ENCODE peak calls at places on chromosomes 5 and 9, in eight cellular contexts. E is body of pancreas, M is WTC11, D is ovary, J is AG10803, T is BE2C, N is mammary epithelial cell, U is bronchial epithelial cell. S is an unnamed sample.

GRCh38 chr5:73296772-73297171 is 123.8 kb downstream of the TMEM174 start:
- DNase-seq in E (no peak), M (no peak), D (no peak), J (no peak), T (no peak), N (peak; percentile 51), U (peak; percentile 46), S (no peak)

GRCh38 chr5:80082731-80083114 is 47.6 kb downstream of the THBS4 start:
- DNase-seq in E (peak; percentile 54), M (peak; percentile 79), D (peak; percentile 84), J (peak; percentile 75), T (peak; percentile 90), N (peak; percentile 29), U (no peak), S (peak; percentile 60)

GRCh38 chr9:14438232-14438966 is 124.5 kb upstream of the NFIB start:
- DNase-seq in E (no peak), M (no peak), D (no peak), J (no peak), T (peak; percentile 80), N (no peak), U (no peak), S (no peak)

GRCh38 chr5:140239939-140240700 is 62.8 kb downstream of the PFDN1 start:
- DNase-seq in E (peak; percentile 62), M (peak; percentile 84), D (peak; percentile 65), J (peak; percentile 57), T (peak; percentile 80), N (no peak), U (no peak), S (peak; percentile 83)

GRCh38 chr5:158198636-158199035 is 339.7 kb upstream of the CLINT1 start:
- DNase-seq in E (no peak), M (no peak), D (no peak), J (no peak), T (no peak), N (no peak), U (no peak), S (no peak)

GRCh38 chr5:33975846-33976245 is 8.6 kb downstream of the SLC45A2 start:
- DNase-seq in E (no peak), M (no peak), D (no peak), J (peak; percentile 53), T (no peak), N (no peak), U (no peak), S (no peak)

GRCh38 chr9:119218293-119218692 is 150.9 kb downstream of the BRINP1 start:
- DNase-seq in E (no peak), M (no peak), D (no peak), J (no peak), T (no peak), N (no peak), U (no peak), S (no peak)

GRCh38 chr5:160957312-160957711 is 105.3 kb upstream of the ATP10B start:
- DNase-seq in E (no peak), M (no peak), D (no peak), J (no peak), T (no peak), N (no peak), U (no peak), S (no peak)

GRCh38 chr9:118473527-118473926 is 769.3 kb downstream of the TLR4 start:
- DNase-seq in E (no peak), M (peak; percentile 16), D (no peak), J (no peak), T (no peak), N (no peak), U (no peak), S (no peak)

GRCh38 chr5:33198816-33199215 is 241.9 kb upstream of the TARS1 start:
- DNase-seq in E (no peak), M (no peak), D (no peak), J (no peak), T (no peak), N (no peak), U (no peak), S (no peak)

GRCh38 chr5:135349886-135350285 is 49.1 kb downstream of the MACROH2A1 start:
- DNase-seq in E (no peak), M (no peak), D (no peak), J (no peak), T (no peak), N (no peak), U (no peak), S (no peak)

GRCh38 chr5:110973510-110973909 is 98.0 kb upstream of the TSLP start:
- DNase-seq in E (no peak), M (no peak), D (no peak), J (no peak), T (no peak), N (no peak), U (no peak), S (no peak)

GRCh38 chr5:53930457-53930856 is 370.0 kb downstream of the NDUFS4 start:
- DNase-seq in E (no peak), M (no peak), D (no peak), J (peak; percentile 29), T (no peak), N (no peak), U (no peak), S (no peak)

GRCh38 chr5:132473019-132473531 is 17.5 kb downstream of the IRF1 start:
- DNase-seq in E (peak; percentile 13), M (no peak), D (no peak), J (no peak), T (no peak), N (no peak), U (no peak), S (peak; percentile 91)

GRCh38 chr9:8660383-8660782 is 860.8 kb upstream of the DMAC1 start:
- DNase-seq in E (peak; percentile 69), M (no peak), D (peak; percentile 62), J (no peak), T (no peak), N (no peak), U (peak; percentile 7), S (no peak)

GRCh38 chr5:143196601-143197259 is 206.8 kb downstream of the NR3C1 start:
- DNase-seq in E (no peak), M (no peak), D (no peak), J (no peak), T (no peak), N (no peak), U (no peak), S (no peak)

GRCh38 chr5:122118356-122118948 is 10.9 kb upstream of the ZNF474 start:
- DNase-seq in E (no peak), M (no peak), D (no peak), J (no peak), T (no peak), N (no peak), U (no peak), S (no peak)

DNA sequence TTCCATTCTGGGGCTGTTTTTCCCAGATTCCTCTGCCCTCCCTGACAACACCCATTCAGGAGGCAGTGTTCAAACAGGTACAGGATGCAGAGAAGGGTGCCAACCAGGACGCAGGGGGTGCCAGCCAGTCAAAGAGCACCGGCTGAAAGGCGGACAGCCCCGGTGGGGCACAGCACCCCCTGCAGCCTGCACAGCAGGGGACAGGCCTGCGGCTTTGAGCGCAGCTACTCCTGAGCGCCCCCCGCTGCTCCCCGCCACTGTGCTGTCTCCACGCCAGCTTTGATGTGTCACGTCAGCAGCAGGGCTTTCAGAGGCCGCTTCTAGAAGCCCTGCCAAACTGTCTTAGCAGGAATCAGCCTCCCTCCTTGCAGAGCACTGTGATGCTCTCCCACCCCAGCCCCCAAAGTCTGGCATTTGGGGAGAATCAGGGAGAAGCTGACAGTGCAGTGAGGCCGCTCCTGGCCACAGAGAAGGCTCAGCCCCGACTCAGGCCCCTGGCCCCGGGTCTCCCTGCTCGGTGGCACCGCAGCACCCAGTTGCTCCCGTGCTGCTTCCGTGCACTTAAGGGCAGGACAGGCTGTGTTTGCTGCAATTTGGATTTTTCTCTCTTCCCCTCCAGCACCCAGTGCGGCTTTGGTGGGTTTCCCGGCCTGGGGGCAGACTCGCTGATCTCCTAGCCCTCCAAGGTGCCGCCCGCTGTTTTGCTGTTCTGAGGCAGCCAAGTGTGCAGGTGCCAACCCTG is 20.3 kb downstream of the AK8 start:
- DNase-seq in E (no peak), M (peak; percentile 30), D (peak; percentile 58), J (peak; percentile 25), T (no peak), N (no peak), U (no peak), S (no peak)
- TF ChIP-seq CTCF in E (no peak), M (no peak), D (no peak), J (no peak), T (peak; percentile 5), N (no peak), U (no peak), S (no peak)

GRCh38 chr5:59656351-59657254 is 236.9 kb downstream of the PDE4D start:
- DNase-seq in E (no peak), M (no peak), D (no peak), J (no peak), T (no peak), N (no peak), U (no peak), S (no peak)

GRCh38 chr5:59661939-59662615 is 231.4 kb downstream of the PDE4D start:
- DNase-seq in E (no peak), M (no peak), D (no peak), J (no peak), T (peak; percentile 66), N (no peak), U (no peak), S (peak; percentile 5)

GRCh38 chr5:59665086-59665831 is 228.3 kb downstream of the PDE4D start:
- DNase-seq in E (no peak), M (no peak), D (no peak), J (no peak), T (no peak), N (no peak), U (peak; percentile 41), S (no peak)

GRCh38 chr5:59661306-59661705 is 232.2 kb downstream of the PDE4D start:
- DNase-seq in E (no peak), M (no peak), D (no peak), J (no peak), T (no peak), N (no peak), U (peak; percentile 85), S (no peak)

GRCh38 chr5:59660737-59661136 is 232.8 kb downstream of the PDE4D start:
- DNase-seq in E (no peak), M (no peak), D (no peak), J (peak; percentile 40), T (no peak), N (no peak), U (peak; percentile 27), S (no peak)
- TF ChIP-seq CTCF in E (peak; percentile 19), M (no peak), D (no peak), J (peak; percentile 59), T (peak; percentile 57), N (peak; percentile 23), U (no peak), S (peak; percentile 36)

GRCh38 chr9:134811673-134812668 is 68.6 kb upstream of the FCN2 start:
- DNase-seq in E (no peak), M (peak; percentile 54), D (no peak), J (peak; percentile 99), T (no peak), N (no peak), U (no peak), S (no peak)
- TF ChIP-seq CTCF in E (no peak), M (no peak), D (no peak), J (peak; percentile 48), T (no peak), N (no peak), U (no peak), S (no peak)

GRCh38 chr9:71628247-71628646 is 140.1 kb downstream of the CEMIP2 start:
- DNase-seq in E (no peak), M (no peak), D (no peak), J (peak; percentile 13), T (no peak), N (no peak), U (no peak), S (peak; percentile 7)
- TF ChIP-seq CTCF in E (peak; percentile 28), M (no peak), D (no peak), J (peak; percentile 59), T (no peak), N (peak; percentile 18), U (peak; percentile 11), S (peak; percentile 33)

GRCh38 chr5:146622391-146622790 is 106.4 kb upstream of the GPR151 start:
- DNase-seq in E (no peak), M (no peak), D (no peak), J (no peak), T (no peak), N (no peak), U (no peak), S (no peak)
- TF ChIP-seq CTCF in E (peak; percentile 19), M (peak; percentile 18), D (no peak), J (peak; percentile 25), T (peak; percentile 63), N (peak; percentile 37), U (peak; percentile 36), S (no peak)